ENCODE peak calls at places on chromosomes 3 and 15, in six cellular contexts. M, X, J, S, K and A are unnamed samples. For H3K4me1, the result is how much of the 10 kb centered on the place peaks cover.

GRCh38 chr15:86231864-86232801 is 152.5 kb downstream of the AGBL1 start:
- DNase-seq in S (no peak), X (peak), K (no peak), J (no peak), M (no peak), A (no peak)

GRCh38 chr3:71393745-71394144 is 189.8 kb downstream of the FOXP1 start:
- DNase-seq in X (no peak), M (no peak), S (no peak), K (no peak), J (no peak), A (no peak)

GRCh38 chr3:50971487-50971924 is 296.8 kb downstream of the DOCK3 start:
- DNase-seq in X (no peak), S (no peak), M (no peak), J (peak), K (peak), A (no peak)

GRCh38 chr3:58659051-58659675 is 7.4 kb downstream of the FAM3D start:
- DNase-seq in M (peak), S (no peak), K (peak), X (no peak), J (peak), A (no peak)

GRCh38 chr3:88141458-88142083 is 8.2 kb upstream of the C3orf38 start:
- DNase-seq in M (no peak), K (no peak), S (no peak), J (peak), X (no peak), A (no peak)

GRCh38 chr3:187013080-187013838 is 82.9 kb downstream of the ST6GAL1 start:
- DNase-seq in J (peak), S (no peak), K (no peak), X (no peak), M (no peak), A (no peak)

GRCh38 chr3:69542265-69543079 is 156.6 kb upstream of the FRMD4B start:
- DNase-seq in J (no peak), K (no peak), X (no peak), S (peak), M (no peak), A (no peak)

GRCh38 chr3:128076783-128077624 is 24.8 kb downstream of the SEC61A1 start:
- DNase-seq in J (no peak), X (no peak), K (peak), M (peak), S (no peak), A (no peak)

GRCh38 chr3:48119495-48120193 is 68.6 kb downstream of the CDC25A start:
- DNase-seq in K (peak), S (peak), M (peak), X (peak), J (peak), A (no peak)

GRCh38 chr3:183265157-183265642 is 12.1 kb downstream of the B3GNT5 start:
- DNase-seq in M (no peak), X (peak), S (no peak), K (no peak), J (no peak), A (no peak)

GRCh38 chr15:64466408-64467116 is 6.2 kb downstream of the ZNF609 start:
- DNase-seq in X (no peak), K (no peak), M (no peak), S (no peak), J (no peak), A (no peak)

GRCh38 chr15:46848704-46849103 is 868.6 kb upstream of the SEMA6D start:
- DNase-seq in X (no peak), M (no peak), J (peak), K (no peak), S (no peak), A (no peak)

GRCh38 chr15:43196760-43197548 is 11.8 kb downstream of the CCNDBP1 start:
- DNase-seq in K (no peak), M (no peak), S (no peak), X (no peak), J (no peak), A (no peak)
- TF ChIP-seq POLR2A in K (no peak), M (no peak), S (no peak), X (no peak), J (no peak), A (no peak)

DNA sequence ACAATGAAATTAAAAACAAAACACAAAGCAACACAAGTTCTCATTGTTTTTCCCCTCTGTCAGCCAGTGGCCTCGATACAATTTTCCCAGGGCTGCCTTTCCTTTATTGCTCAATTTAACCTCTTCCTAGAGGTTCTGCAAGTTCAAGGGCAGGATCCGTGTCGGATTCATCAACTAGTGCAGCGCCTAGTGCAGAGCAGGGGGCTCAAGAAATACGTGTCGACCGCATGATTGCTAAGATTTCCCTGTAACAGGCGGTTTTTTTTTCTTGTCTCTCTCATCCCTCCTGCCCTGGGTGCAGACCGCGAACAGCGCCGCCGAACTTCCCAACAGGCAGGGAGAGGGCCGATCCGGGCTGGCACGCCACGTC is 1.4 kb upstream of the BHLHE40 start:
- DNase-seq in X (no peak), K (no peak), S (no peak), J (no peak), M (no peak), A (peak)
- H3K4me1 ChIP-seq in X (under half), K (under half), S (under half), J (under half), M (under half), A (under half)

DNA sequence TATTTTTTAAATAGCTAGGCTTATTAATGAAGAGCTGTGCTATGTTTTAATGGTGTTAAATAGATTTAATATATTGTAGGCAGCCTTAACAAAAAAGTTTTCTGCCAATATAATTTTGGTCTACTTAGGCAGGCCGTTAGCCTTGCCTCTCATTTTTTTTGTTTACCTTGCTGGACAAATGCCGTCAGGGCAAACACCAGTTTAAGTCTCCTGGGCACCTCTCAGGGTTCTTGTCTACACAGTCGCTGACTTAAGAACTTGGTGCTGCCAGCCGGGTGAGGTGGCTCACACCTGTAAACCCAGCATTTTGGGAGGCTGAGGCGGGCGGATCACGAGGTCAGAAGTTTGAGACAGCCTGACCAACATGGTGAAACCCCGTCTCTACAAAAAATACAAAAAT is 153.3 kb downstream of the ULK4 start:
- DNase-seq in X (no peak), M (no peak), S (no peak), J (no peak), K (peak), A (no peak)
- TF ChIP-seq POLR2A in X (no peak), M (no peak), S (no peak), J (no peak), K (no peak), A (no peak)

GRCh38 chr3:5007873-5008272 is 28.6 kb downstream of the BHLHE40 start:
- DNase-seq in J (no peak), X (no peak), K (no peak), S (no peak), M (no peak), A (no peak)
- H3K4me1 ChIP-seq in J (under half), X (under half), K (under half), S (under half), M (under half), A (under half)

GRCh38 chr3:195900426-195901355 is 7.7 kb downstream of the TNK2 start:
- DNase-seq in X (no peak), S (peak), K (peak), J (peak), M (peak), A (no peak)
- TF ChIP-seq POLR2A in X (no peak), S (peak), K (no peak), J (no peak), M (no peak), A (no peak)